ENCODE peak calls at places on chromosomes 16 and 17, in seven cellular contexts. X is left ventricle myocardium inferior; J is lower leg skin; E is gastrocnemius medialis; Y is IMR-90; U is CD8-positive, alpha-beta T cell; V is fibroblast of villous mesenchyme. N is an unnamed sample.

GRCh38 chr16:483351-484075 is 44.0 kb upstream of the CAPN15 start:
- DNase-seq in X (no peak), J (no peak), E (no peak), Y (peak), U (no peak), V (peak), N (no peak)

GRCh38 chr17:57207396-57207795 is 48.9 kb upstream of the MSI2 start:
- DNase-seq in X (no peak), J (no peak), E (no peak), Y (no peak), U (no peak), V (no peak), N (no peak)

GRCh38 chr17:18156171-18156975 is 27.3 kb upstream of the ALKBH5 start:
- DNase-seq in X (no peak), J (no peak), E (no peak), Y (no peak), U (no peak), V (no peak), N (peak)

GRCh38 chr17:17934214-17934613 is 38.0 kb downstream of the TOM1L2 start:
- DNase-seq in X (no peak), J (no peak), E (no peak), Y (no peak), U (no peak), V (no peak), N (no peak)

GRCh38 chr17:933168-934083 is 46.1 kb downstream of the NXN start:
- DNase-seq in X (no peak), J (no peak), E (peak), Y (peak), U (no peak), V (peak), N (peak)

GRCh38 chr16:396605-397004 is 394 bp upstream of the NME4 start:
- DNase-seq in X (peak), J (no peak), E (no peak), Y (peak), U (no peak), V (peak), N (peak)

GRCh38 chr16:71345031-71345430 is 13.5 kb upstream of the CALB2 start:
- DNase-seq in X (no peak), J (no peak), E (no peak), Y (no peak), U (no peak), V (no peak), N (no peak)

GRCh38 chr16:82059983-82060421 is 24.9 kb downstream of the HSD17B2 start:
- DNase-seq in X (no peak), J (no peak), E (no peak), Y (no peak), U (no peak), V (peak), N (no peak)

GRCh38 chr17:18961634-18962493 is 9.9 kb downstream of the SLC5A10 start:
- DNase-seq in X (no peak), J (no peak), E (no peak), Y (peak), U (no peak), V (peak), N (no peak)

GRCh38 chr17:12982224-12982623 is 35.6 kb downstream of the ELAC2 start:
- DNase-seq in X (no peak), J (no peak), E (no peak), Y (no peak), U (peak), V (no peak), N (no peak)

GRCh38 chr16:12096828-12097522 is 120.4 kb downstream of the SNX29 start:
- DNase-seq in X (no peak), J (no peak), E (no peak), Y (no peak), U (no peak), V (no peak), N (no peak)

GRCh38 chr17:75313941-75314550 is 24.8 kb upstream of the SLC25A19 start:
- DNase-seq in X (no peak), J (no peak), E (peak), Y (peak), U (no peak), V (no peak), N (peak)

GRCh38 chr17:16980061-16980460 is 8.1 kb upstream of the TNFRSF13B start:
- DNase-seq in X (no peak), J (no peak), E (no peak), Y (no peak), U (no peak), V (no peak), N (no peak)

GRCh38 chr16:69618307-69618706 is 52.5 kb downstream of the NFAT5 start:
- DNase-seq in X (no peak), J (no peak), E (no peak), Y (no peak), U (no peak), V (no peak), N (no peak)

GRCh38 chr16:87918866-87919680 is 17.3 kb downstream of the CA5A start:
- DNase-seq in X (peak), J (peak), E (peak), Y (no peak), U (no peak), V (peak), N (no peak)

GRCh38 chr17:16512011-16512410 is 20.0 kb upstream of the LRRC75A start:
- DNase-seq in X (no peak), J (no peak), E (no peak), Y (no peak), U (no peak), V (no peak), N (no peak)

GRCh38 chr16:53434436-53435065 is at the start of gene RBL2:
- DNase-seq in X (peak), J (peak), E (peak), Y (peak), U (peak), V (peak), N (peak)

GRCh38 chr17:77472837-77473214 is 332.1 kb downstream of the SEC14L1 start:
- DNase-seq in X (no peak), J (no peak), E (no peak), Y (no peak), U (no peak), V (no peak), N (no peak)

GRCh38 chr17:16148596-16148995 is 66.7 kb downstream of the NCOR1 start:
- DNase-seq in X (no peak), J (no peak), E (no peak), Y (no peak), U (no peak), V (no peak), N (no peak)

GRCh38 chr17:77701996-77702395 is 256.5 kb upstream of the TNRC6C start:
- DNase-seq in X (no peak), J (no peak), E (no peak), Y (no peak), U (no peak), V (no peak), N (no peak)

GRCh38 chr16:81042821-81043220 is 7.2 kb downstream of the ATMIN start:
- DNase-seq in X (no peak), J (no peak), E (no peak), Y (no peak), U (no peak), V (no peak), N (no peak)

GRCh38 chr16:30068750-30069574 is 3.4 kb downstream of the ALDOA start:
- DNase-seq in X (no peak), J (no peak), E (no peak), Y (no peak), U (peak), V (peak), N (peak)

GRCh38 chr16:5850632-5851175 is 753.1 kb upstream of the EEF2KMT start:
- DNase-seq in X (no peak), J (no peak), E (no peak), Y (no peak), U (no peak), V (no peak), N (no peak)

GRCh38 chr17:39239640-39240314 is 14.0 kb upstream of the STAC2 start:
- DNase-seq in X (no peak), J (no peak), E (no peak), Y (no peak), U (peak), V (no peak), N (peak)

DNA sequence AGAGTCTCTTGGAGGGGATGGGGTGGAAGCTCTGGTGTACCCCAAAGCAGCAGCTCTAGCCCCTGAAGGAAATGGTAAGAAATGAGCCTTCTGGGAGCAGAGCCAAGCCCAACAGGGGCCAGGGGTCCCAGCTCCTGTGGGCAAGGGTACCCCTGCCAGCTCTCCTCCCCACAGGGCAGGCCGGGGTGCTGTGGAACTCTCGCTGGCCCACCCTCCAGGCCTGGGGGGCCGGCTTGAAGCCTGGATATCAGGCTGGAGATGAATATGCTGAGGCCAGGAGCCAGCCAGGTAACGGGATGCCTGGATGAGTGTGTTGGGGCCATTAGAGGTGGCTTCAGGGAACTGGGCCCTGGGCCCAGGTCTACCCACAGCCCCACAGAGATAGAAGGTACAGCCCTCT is 12.2 kb upstream of the CLDN9 start:
- DNase-seq in X (no peak), J (no peak), E (no peak), Y (no peak), U (no peak), V (no peak), N (no peak)
- TF ChIP-seq CTCF in X (no peak), J (no peak), E (no peak), Y (no peak), U (no peak), V (no peak), N (no peak)

DNA sequence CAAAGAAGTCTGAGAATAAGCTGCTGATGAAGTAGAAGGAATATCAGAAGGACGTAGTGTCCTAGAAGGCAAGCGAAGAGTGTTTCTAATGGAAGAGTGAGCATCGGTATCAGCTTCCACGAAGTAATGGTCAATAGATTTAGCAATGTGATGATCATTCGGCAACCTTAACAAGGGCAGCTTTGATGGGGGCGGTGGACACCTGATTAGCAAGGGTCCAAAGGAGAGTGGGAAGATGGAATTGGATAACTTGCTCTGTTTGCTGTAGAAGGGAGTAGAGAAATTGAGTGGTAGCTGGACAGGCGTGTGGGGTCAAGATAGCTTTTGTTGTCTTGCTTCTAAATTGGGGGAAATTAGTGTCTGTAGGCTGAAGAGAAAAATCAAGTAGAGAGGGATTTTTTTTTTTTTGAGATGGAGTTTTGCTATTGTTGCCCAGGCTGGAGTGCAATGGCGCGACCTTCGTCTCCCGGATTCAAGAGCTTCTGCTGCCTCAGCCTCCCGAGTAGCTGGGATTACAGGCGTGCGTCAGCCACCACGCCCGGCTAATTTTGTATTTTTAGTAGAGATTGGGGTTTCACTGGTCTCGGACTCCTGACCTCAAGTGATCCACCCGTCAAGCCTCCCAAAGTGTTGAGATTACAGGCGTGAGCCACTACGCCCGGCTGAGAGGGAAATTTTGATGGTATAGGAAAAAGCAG is 13.9 kb upstream of the HES7 start:
- DNase-seq in X (no peak), J (peak), E (peak), Y (no peak), U (no peak), V (no peak), N (no peak)
- H3K4me3 ChIP-seq in X (peak), J (no peak), E (no peak), Y (peak), U (peak), V (peak), N (peak)

DNA sequence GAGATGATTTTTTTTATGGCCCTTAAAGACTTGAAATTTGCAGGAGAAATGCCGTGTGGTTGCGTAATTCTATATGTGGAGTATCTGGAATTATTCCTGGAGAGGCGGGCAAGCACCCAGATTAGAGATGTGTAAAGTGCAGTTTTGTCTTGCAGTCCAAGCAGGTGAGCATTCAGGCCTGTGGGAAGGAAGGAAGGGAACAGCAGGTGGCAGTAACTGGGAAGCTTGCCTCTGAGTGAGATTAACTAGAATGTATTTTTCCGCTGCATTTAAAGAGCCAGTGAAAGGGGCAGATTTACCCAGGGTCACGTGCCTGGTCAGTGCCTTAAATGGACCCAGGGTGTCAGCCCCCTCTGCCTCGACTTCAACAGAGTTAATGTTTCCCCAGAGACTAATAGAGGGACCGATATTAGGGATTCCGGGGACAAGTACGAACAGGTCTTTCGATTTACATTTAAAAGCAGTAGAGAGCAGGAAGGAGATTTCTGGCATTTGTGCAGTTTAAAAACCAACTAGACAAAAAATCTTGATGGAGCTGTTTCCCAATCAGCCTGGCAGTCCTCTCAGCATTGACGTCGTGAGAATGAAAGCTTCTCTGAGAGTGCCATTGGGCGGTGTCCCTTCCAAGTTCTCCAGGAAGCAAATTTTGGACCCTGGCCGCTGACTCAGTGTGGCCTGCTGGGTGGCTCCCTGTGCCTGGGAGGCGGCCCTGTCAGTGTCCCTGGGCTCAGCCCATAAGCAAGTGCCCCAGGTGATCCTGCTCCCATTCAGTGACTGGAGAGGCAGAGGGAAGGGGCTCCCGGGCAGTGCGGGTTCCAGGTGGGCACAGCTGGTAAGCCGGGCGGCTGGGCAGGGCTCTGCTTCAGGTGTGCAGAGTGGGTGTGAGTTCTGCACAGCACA is 38.2 kb downstream of the KSR1 start:
- DNase-seq in X (peak), J (peak), E (peak), Y (peak), U (no peak), V (peak), N (peak)
- TF ChIP-seq CTCF in X (peak), J (no peak), E (peak), Y (peak), U (no peak), V (peak), N (peak)

GRCh38 chr17:63843387-63844292 is 1.2 kb upstream of the SMARCD2 start:
- DNase-seq in X (peak), J (no peak), E (no peak), Y (peak), U (peak), V (peak), N (no peak)
- H3K4me3 ChIP-seq in X (peak), J (peak), E (peak), Y (peak), U (peak), V (peak), N (peak)

DNA sequence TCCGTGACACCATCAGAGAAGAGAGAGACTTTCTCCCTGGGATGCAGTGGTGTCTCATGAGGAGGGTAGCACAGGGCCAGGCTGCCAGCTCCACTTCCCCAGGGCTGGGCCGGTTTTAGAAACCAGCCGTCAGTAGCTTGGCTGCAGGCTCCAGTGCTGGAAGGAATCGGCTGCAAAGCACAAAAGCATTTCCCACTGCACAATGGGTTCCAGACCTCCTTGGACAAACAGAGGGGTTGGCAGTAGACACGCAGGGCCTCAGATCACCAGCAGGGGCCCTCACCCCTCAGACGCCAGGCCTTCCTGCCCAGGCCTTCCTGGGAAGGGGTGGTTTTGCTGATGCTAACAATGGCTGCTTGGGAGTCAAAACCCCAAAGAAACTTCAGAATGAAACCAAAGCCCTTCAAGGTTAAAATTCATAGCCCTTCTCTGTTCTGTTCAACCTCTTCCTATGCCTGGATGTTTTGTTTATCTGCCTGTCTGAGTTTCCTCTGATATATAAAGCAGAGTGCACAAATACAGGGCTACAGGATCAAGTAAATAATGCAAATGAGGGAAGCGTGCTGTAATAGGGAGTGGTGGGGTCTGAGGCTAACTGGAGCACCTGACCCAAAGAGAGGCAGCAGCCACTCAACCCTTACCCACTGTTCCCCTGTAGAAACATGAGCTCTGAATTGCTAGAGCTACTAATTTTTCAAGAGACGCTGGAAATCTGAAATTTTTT is 26.2 kb downstream of the TEKT5 start:
- DNase-seq in X (no peak), J (no peak), E (no peak), Y (peak), U (no peak), V (no peak), N (peak)
- TF ChIP-seq CTCF in X (peak), J (no peak), E (no peak), Y (peak), U (no peak), V (peak), N (peak)

GRCh38 chr17:6461792-6462524 is 17.7 kb downstream of the PIMREG start:
- DNase-seq in X (no peak), J (no peak), E (no peak), Y (no peak), U (no peak), V (no peak), N (no peak)

GRCh38 chr17:6462692-6463091 is 18.4 kb downstream of the PIMREG start:
- DNase-seq in X (no peak), J (no peak), E (no peak), Y (no peak), U (no peak), V (no peak), N (no peak)

GRCh38 chr17:6461246-6461645 is 17.0 kb downstream of the PIMREG start:
- DNase-seq in X (no peak), J (no peak), E (no peak), Y (no peak), U (no peak), V (no peak), N (no peak)

GRCh38 chr17:6458416-6458950 is 14.2 kb downstream of the PIMREG start:
- DNase-seq in X (no peak), J (no peak), E (no peak), Y (no peak), U (no peak), V (no peak), N (no peak)

DNA sequence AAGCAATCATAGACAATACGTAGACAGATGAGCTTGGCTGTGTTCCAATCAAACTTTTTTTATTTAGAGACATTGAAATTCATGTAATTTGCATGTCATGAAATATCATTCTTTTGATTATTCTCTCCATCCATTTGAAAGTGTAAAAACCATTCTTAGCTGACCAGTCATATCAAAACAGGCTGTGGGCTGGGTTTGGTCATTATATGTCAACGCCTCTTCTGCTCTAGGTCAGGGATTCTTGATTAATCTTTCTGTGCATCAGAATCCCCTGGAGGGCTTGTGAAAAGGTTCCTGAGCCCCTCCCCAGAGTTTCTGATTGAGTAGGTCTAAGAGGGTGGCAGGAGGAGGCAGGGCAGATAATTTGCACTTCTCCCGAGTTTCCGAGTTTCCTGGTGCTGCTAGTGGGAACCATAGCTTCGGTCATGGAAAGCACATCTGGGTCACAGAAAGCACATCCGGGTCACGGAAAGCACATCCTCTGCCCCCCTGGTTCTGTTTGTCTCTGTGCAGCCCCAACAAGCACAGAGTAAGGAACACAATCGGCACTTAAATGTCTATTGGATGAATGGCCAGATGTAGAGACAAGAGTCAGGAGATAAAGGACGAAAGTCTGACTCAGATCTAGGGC is 16.4 kb downstream of the PIMREG start:
- DNase-seq in X (no peak), J (no peak), E (no peak), Y (no peak), U (no peak), V (no peak), N (no peak)
- H3K4me3 ChIP-seq in X (no peak), J (no peak), E (no peak), Y (no peak), U (no peak), V (no peak), N (no peak)

DNA sequence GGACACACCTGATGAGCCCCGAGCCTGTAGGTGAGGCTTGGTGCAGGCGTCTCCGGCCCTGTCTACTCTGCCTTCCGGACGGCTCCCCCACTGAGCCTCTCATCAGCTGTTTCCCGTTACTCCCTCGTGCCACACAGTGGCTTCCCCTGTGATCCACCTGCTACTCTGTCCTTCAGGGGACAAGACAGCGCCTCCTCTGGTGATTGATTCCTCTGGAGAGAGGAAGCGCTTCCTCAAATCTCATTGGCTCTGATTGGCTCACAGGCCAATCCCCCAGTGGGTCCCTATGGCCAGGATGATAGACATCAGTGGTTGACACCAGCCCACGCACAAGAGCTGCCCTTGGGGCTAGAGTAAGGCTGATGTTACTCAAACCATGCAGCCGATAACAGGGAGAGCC is 24.0 kb downstream of the RNF213 start:
- DNase-seq in X (no peak), J (no peak), E (no peak), Y (no peak), U (no peak), V (no peak), N (no peak)
- TF ChIP-seq CTCF in X (no peak), J (no peak), E (no peak), Y (no peak), U (no peak), V (no peak), N (no peak)

GRCh38 chr16:15434425-15435215 is at the start of gene BMERB1:
- DNase-seq in X (peak), J (no peak), E (peak), Y (peak), U (peak), V (peak), N (peak)
- H3K4me3 ChIP-seq in X (peak), J (peak), E (peak), Y (peak), U (peak), V (peak), N (peak)

N was measured in epithelial cell of esophagus.